ENCODE peak calls at places on chromosomes 6 and 20, in five cellular contexts. One of them, this sample, is unnamed.

GRCh38 chr20:53677447-53678314 is 84.0 kb upstream of the ZNF217 start:
- DNase-seq in SK-N-SH: no peak
- DNase-seq in GM12878: no peak
- DNase-seq in hepatocyte: peak; percentile 75
- DNase-seq in PC-3: no peak
- DNase-seq in this sample: no peak

GRCh38 chr6:138498575-138499302 is 555 bp downstream of the NHSL1 start:
- DNase-seq in SK-N-SH: no peak
- DNase-seq in GM12878: no peak
- DNase-seq in hepatocyte: no peak
- DNase-seq in PC-3: no peak
- DNase-seq in this sample: no peak

GRCh38 chr6:1190361-1190760 is 121.5 kb upstream of the FOXQ1 start:
- DNase-seq in SK-N-SH: no peak
- DNase-seq in GM12878: no peak
- DNase-seq in hepatocyte: peak; percentile 79
- DNase-seq in PC-3: peak; percentile 58
- DNase-seq in this sample: no peak

GRCh38 chr6:165717732-165718465 is 54.9 kb upstream of the PDE10A start:
- DNase-seq in SK-N-SH: no peak
- DNase-seq in GM12878: no peak
- DNase-seq in hepatocyte: no peak
- DNase-seq in PC-3: peak; percentile 10
- DNase-seq in this sample: no peak

GRCh38 chr6:106063448-106063850 is 22.7 kb upstream of the PRDM1 start:
- DNase-seq in SK-N-SH: no peak
- DNase-seq in GM12878: no peak
- DNase-seq in hepatocyte: no peak
- DNase-seq in PC-3: peak; percentile 54
- DNase-seq in this sample: no peak

GRCh38 chr20:26208296-26209091 is 511.8 kb upstream of the ZNF337 start:
- DNase-seq in SK-N-SH: peak; percentile 53
- DNase-seq in GM12878: no peak
- DNase-seq in hepatocyte: peak; percentile 32
- DNase-seq in PC-3: no peak
- DNase-seq in this sample: no peak

GRCh38 chr6:159919011-159919511 is 28.3 kb downstream of the MAS1 start:
- DNase-seq in SK-N-SH: no peak
- DNase-seq in GM12878: no peak
- DNase-seq in hepatocyte: no peak
- DNase-seq in PC-3: no peak
- DNase-seq in this sample: no peak

GRCh38 chr20:18391686-18392085 is 75.1 kb downstream of the DZANK1 start:
- DNase-seq in SK-N-SH: no peak
- DNase-seq in GM12878: no peak
- DNase-seq in hepatocyte: no peak
- DNase-seq in PC-3: no peak
- DNase-seq in this sample: no peak

GRCh38 chr20:48682529-48683385 is 145.0 kb downstream of the PREX1 start:
- DNase-seq in SK-N-SH: peak; percentile 93
- DNase-seq in GM12878: no peak
- DNase-seq in hepatocyte: peak; percentile 90
- DNase-seq in PC-3: no peak
- DNase-seq in this sample: peak; percentile 69

GRCh38 chr6:124793406-124793805 is 168.8 kb upstream of the RNF217 start:
- DNase-seq in SK-N-SH: no peak
- DNase-seq in GM12878: no peak
- DNase-seq in hepatocyte: no peak
- DNase-seq in PC-3: no peak
- DNase-seq in this sample: no peak

GRCh38 chr20:38395165-38395564 is 40.0 kb downstream of the SNHG17 start:
- DNase-seq in SK-N-SH: no peak
- DNase-seq in GM12878: no peak
- DNase-seq in hepatocyte: no peak
- DNase-seq in PC-3: no peak
- DNase-seq in this sample: no peak

GRCh38 chr6:157569543-157569942 is 188.6 kb downstream of the ZDHHC14 start:
- DNase-seq in SK-N-SH: no peak
- DNase-seq in GM12878: no peak
- DNase-seq in hepatocyte: no peak
- DNase-seq in PC-3: no peak
- DNase-seq in this sample: peak; percentile 62

GRCh38 chr6:130617658-130618057 is 209.5 kb upstream of the SMLR1 start:
- DNase-seq in SK-N-SH: no peak
- DNase-seq in GM12878: no peak
- DNase-seq in hepatocyte: no peak
- DNase-seq in PC-3: no peak
- DNase-seq in this sample: no peak

GRCh38 chr20:31675828-31676533 is 38.3 kb downstream of the COX4I2 start:
- DNase-seq in SK-N-SH: no peak
- DNase-seq in GM12878: no peak
- DNase-seq in hepatocyte: no peak
- DNase-seq in PC-3: peak; percentile 25
- DNase-seq in this sample: peak; percentile 77

GRCh38 chr20:58839474-58839874 is 11.2 kb downstream of the GNAS-AS1 start:
- DNase-seq in SK-N-SH: peak; percentile 85
- DNase-seq in GM12878: no peak
- DNase-seq in hepatocyte: peak; percentile 53
- DNase-seq in PC-3: peak; percentile 71
- DNase-seq in this sample: no peak

GRCh38 chr6:40932953-40933352 is 106.1 kb downstream of the UNC5CL start:
- DNase-seq in SK-N-SH: no peak
- DNase-seq in GM12878: no peak
- DNase-seq in hepatocyte: no peak
- DNase-seq in PC-3: no peak
- DNase-seq in this sample: no peak

GRCh38 chr6:111926731-111927302 is 53.6 kb upstream of the FYN start:
- DNase-seq in SK-N-SH: no peak
- DNase-seq in GM12878: no peak
- DNase-seq in hepatocyte: no peak
- DNase-seq in PC-3: peak; percentile 91
- DNase-seq in this sample: no peak

GRCh38 chr20:24963672-24964517 is 14.8 kb downstream of the CST7 start:
- DNase-seq in SK-N-SH: no peak
- DNase-seq in GM12878: no peak
- DNase-seq in hepatocyte: no peak
- DNase-seq in PC-3: no peak
- DNase-seq in this sample: no peak

GRCh38 chr6:134060491-134061106 is 8.2 kb upstream of the SLC2A12 start:
- DNase-seq in SK-N-SH: no peak
- DNase-seq in GM12878: no peak
- DNase-seq in hepatocyte: no peak
- DNase-seq in PC-3: peak; percentile 74
- DNase-seq in this sample: no peak

GRCh38 chr6:43715056-43715788 is 27.6 kb upstream of the MRPS18A start:
- DNase-seq in SK-N-SH: no peak
- DNase-seq in GM12878: peak; percentile 87
- DNase-seq in hepatocyte: no peak
- DNase-seq in PC-3: no peak
- DNase-seq in this sample: peak; percentile 86

GRCh38 chr6:28719275-28719940 is 193.7 kb downstream of the GPX5 start:
- DNase-seq in SK-N-SH: no peak
- DNase-seq in GM12878: no peak
- DNase-seq in hepatocyte: no peak
- DNase-seq in PC-3: peak; percentile 62
- DNase-seq in this sample: no peak

GRCh38 chr20:57507477-57507876 is 17.5 kb downstream of the CTCFL start:
- DNase-seq in SK-N-SH: no peak
- DNase-seq in GM12878: no peak
- DNase-seq in hepatocyte: no peak
- DNase-seq in PC-3: peak; percentile 74
- DNase-seq in this sample: no peak

GRCh38 chr20:41200446-41201202 is 63.3 kb downstream of the PLCG1 start:
- DNase-seq in SK-N-SH: no peak
- DNase-seq in GM12878: no peak
- DNase-seq in hepatocyte: no peak
- DNase-seq in PC-3: no peak
- DNase-seq in this sample: no peak

GRCh38 chr6:20630617-20631448 is 96.6 kb downstream of the CDKAL1 start:
- DNase-seq in SK-N-SH: no peak
- DNase-seq in GM12878: peak; percentile 9
- DNase-seq in hepatocyte: no peak
- DNase-seq in PC-3: peak; percentile 57
- DNase-seq in this sample: no peak

GRCh38 chr6:88982720-88983119 is 19.3 kb upstream of the RNGTT start:
- DNase-seq in SK-N-SH: peak; percentile 52
- DNase-seq in GM12878: peak; percentile 19
- DNase-seq in hepatocyte: peak; percentile 71
- DNase-seq in PC-3: peak; percentile 84
- DNase-seq in this sample: peak; percentile 61

GRCh38 chr20:48816282-48816860 is 11.4 kb downstream of the PREX1 start:
- DNase-seq in SK-N-SH: no peak
- DNase-seq in GM12878: no peak
- DNase-seq in hepatocyte: no peak
- DNase-seq in PC-3: no peak
- DNase-seq in this sample: no peak

GRCh38 chr20:5171074-5171789 is 44.4 kb downstream of the CDS2 start:
- DNase-seq in SK-N-SH: no peak
- DNase-seq in GM12878: no peak
- DNase-seq in hepatocyte: no peak
- DNase-seq in PC-3: no peak
- DNase-seq in this sample: no peak

GRCh38 chr6:81241717-81242116 is 510.8 kb downstream of the TENT5A start:
- DNase-seq in SK-N-SH: peak; percentile 23
- DNase-seq in GM12878: no peak
- DNase-seq in hepatocyte: peak; percentile 70
- DNase-seq in PC-3: peak; percentile 52
- DNase-seq in this sample: peak; percentile 22

GRCh38 chr6:119533603-119534279 is 184.2 kb upstream of the MAN1A1 start:
- DNase-seq in SK-N-SH: no peak
- DNase-seq in GM12878: peak; percentile 21
- DNase-seq in hepatocyte: no peak
- DNase-seq in PC-3: peak; percentile 77
- DNase-seq in this sample: no peak

GRCh38 chr20:62561182-62561581 is 81.1 kb upstream of the SLCO4A1 start:
- DNase-seq in SK-N-SH: no peak
- DNase-seq in GM12878: no peak
- DNase-seq in hepatocyte: no peak
- DNase-seq in PC-3: no peak
- DNase-seq in this sample: no peak
- H3K4me1 ChIP-seq in SK-N-SH: no peaks in the 10 kb centered on the region
- H3K4me1 ChIP-seq in GM12878: no peaks in the 10 kb centered on the region
- H3K4me1 ChIP-seq in hepatocyte: no peaks in the 10 kb centered on the region
- H3K4me1 ChIP-seq in PC-3: peaks cover 7% of the 10 kb centered on the region
- H3K4me1 ChIP-seq in this sample: no peaks in the 10 kb centered on the region

GRCh38 chr6:38836585-38836984 is 121.5 kb downstream of the DNAH8 start:
- DNase-seq in SK-N-SH: no peak
- DNase-seq in GM12878: no peak
- DNase-seq in hepatocyte: no peak
- DNase-seq in PC-3: no peak
- DNase-seq in this sample: no peak
- H3K4me2 ChIP-seq in SK-N-SH: no peak overlapping the region
- H3K4me2 ChIP-seq in GM12878: no peak overlapping the region
- H3K4me2 ChIP-seq in hepatocyte: no peak overlapping the region
- H3K4me2 ChIP-seq in PC-3: no peak overlapping the region
- H3K4me2 ChIP-seq in this sample: no peak overlapping the region

DNA sequence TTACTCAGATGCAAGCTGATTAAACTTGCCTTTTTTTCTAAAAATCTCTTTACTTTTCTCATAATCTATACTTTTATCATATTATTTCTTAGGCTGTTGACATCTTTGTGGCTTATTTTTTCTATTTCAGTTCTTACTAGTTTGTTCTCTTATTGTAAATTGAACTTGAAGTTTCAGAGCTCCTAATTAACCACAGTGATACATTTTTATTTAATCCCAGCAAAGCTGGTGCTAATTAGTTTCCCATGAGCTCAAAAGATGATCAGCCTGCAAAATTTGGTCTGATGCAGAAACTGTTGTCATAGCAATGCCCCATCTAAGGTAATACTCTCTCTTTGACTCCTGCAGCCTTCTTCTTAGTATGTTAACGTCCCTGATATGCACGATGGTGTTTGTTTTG is 170.3 kb downstream of the FUT9 start:
- DNase-seq in SK-N-SH: no peak
- DNase-seq in GM12878: no peak
- DNase-seq in hepatocyte: no peak
- DNase-seq in PC-3: no peak
- DNase-seq in this sample: no peak
- H2AFZ ChIP-seq in SK-N-SH: no peak overlapping the region
- H2AFZ ChIP-seq in GM12878: no peak overlapping the region
- H2AFZ ChIP-seq in hepatocyte: no peak overlapping the region
- H2AFZ ChIP-seq in PC-3: no peak overlapping the region
- H2AFZ ChIP-seq in this sample: no peak overlapping the region

GRCh38 chr20:50746138-50746940 is 15.0 kb downstream of the PARD6B start:
- DNase-seq in SK-N-SH: no peak
- DNase-seq in GM12878: no peak
- DNase-seq in hepatocyte: peak; percentile 68
- DNase-seq in PC-3: no peak
- DNase-seq in this sample: no peak

GRCh38 chr20:50747275-50747674 is 15.9 kb downstream of the PARD6B start:
- DNase-seq in SK-N-SH: no peak
- DNase-seq in GM12878: no peak
- DNase-seq in hepatocyte: no peak
- DNase-seq in PC-3: no peak
- DNase-seq in this sample: no peak

GRCh38 chr20:50744143-50744792 is 12.9 kb downstream of the PARD6B start:
- DNase-seq in SK-N-SH: peak; percentile 64
- DNase-seq in GM12878: no peak
- DNase-seq in hepatocyte: peak; percentile 92
- DNase-seq in PC-3: peak; percentile 92
- DNase-seq in this sample: no peak

GRCh38 chr20:50745634-50746137 is 14.3 kb downstream of the PARD6B start:
- DNase-seq in SK-N-SH: no peak
- DNase-seq in GM12878: no peak
- DNase-seq in hepatocyte: no peak
- DNase-seq in PC-3: peak; percentile 60
- DNase-seq in this sample: no peak

DNA sequence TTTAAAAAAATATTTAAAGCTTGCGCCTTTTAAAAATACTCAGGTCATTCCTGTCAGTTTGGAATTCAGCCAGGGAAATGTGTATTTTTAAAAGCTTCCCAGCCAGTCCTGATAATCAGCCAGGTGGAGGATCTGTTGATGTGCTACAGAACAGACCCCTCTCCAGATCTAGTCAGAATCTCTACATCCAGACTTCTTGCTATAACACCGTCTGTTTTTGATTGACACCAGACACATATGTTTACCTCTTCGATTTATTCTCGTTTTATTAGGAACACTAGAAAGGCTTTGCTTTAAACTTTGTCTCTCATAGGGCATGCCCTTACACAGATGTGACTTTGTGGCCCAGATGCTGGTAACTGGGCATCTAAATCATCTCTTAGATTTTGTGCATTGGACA is 11.7 kb downstream of the PARD6B start:
- DNase-seq in SK-N-SH: peak; percentile 61
- DNase-seq in GM12878: no peak
- DNase-seq in hepatocyte: no peak
- DNase-seq in PC-3: no peak
- DNase-seq in this sample: no peak
- H3K4me1 ChIP-seq in SK-N-SH: peaks cover 33% of the 10 kb centered on the region
- H3K4me1 ChIP-seq in GM12878: peaks cover 6% of the 10 kb centered on the region
- H3K4me1 ChIP-seq in hepatocyte: peaks cover 75% of the 10 kb centered on the region
- H3K4me1 ChIP-seq in PC-3: peaks cover 59% of the 10 kb centered on the region
- H3K4me1 ChIP-seq in this sample: peaks cover 6% of the 10 kb centered on the region